ENCODE peak calls at places on chromosomes 6 and 20, in four cellular contexts. O, C, S and U are unnamed samples.

GRCh38 chr6:149840345-149841075 is 23.6 kb downstream of the LRP11 start:
- DNase-seq in O (peak), C (peak), S (peak), U (peak)

GRCh38 chr6:133093957-133094356 is 147.2 kb upstream of the EYA4 start:
- DNase-seq in O (no peak), C (no peak), S (no peak), U (no peak)

GRCh38 chr6:149463781-149464180 is 21.0 kb downstream of the ZC3H12D start:
- DNase-seq in O (no peak), C (no peak), S (no peak), U (no peak)

GRCh38 chr20:47688385-47689381 is 96.6 kb downstream of the SULF2 start:
- DNase-seq in O (no peak), C (no peak), S (no peak), U (no peak)

GRCh38 chr6:27863962-27864905 is 48.0 kb downstream of the OR2B2 start:
- DNase-seq in O (no peak), C (no peak), S (peak), U (no peak)

GRCh38 chr6:160348552-160349441 is 619 bp downstream of the SLC22A3 start:
- DNase-seq in O (no peak), C (no peak), S (peak), U (no peak)

GRCh38 chr20:63280929-63281545 is 8.4 kb downstream of the ARFGAP1 start:
- DNase-seq in O (no peak), C (no peak), S (no peak), U (no peak)

GRCh38 chr6:146948790-146949342 is 255.4 kb upstream of the STXBP5 start:
- DNase-seq in O (no peak), C (no peak), S (no peak), U (no peak)

GRCh38 chr20:36197271-36197670 is 39.0 kb upstream of the AAR2 start:
- DNase-seq in O (no peak), C (no peak), S (no peak), U (no peak)

GRCh38 chr6:12028194-12028593 is 16.1 kb downstream of the HIVEP1 start:
- DNase-seq in O (no peak), C (no peak), S (no peak), U (no peak)

GRCh38 chr6:154246723-154247118 is 109.9 kb downstream of the IPCEF1 start:
- DNase-seq in O (no peak), C (no peak), S (no peak), U (no peak)

GRCh38 chr20:6026051-6026450 is 27.8 kb downstream of the LRRN4 start:
- DNase-seq in O (no peak), C (no peak), S (no peak), U (no peak)

GRCh38 chr20:47854687-47855212 is 69.5 kb upstream of the SULF2 start:
- DNase-seq in O (no peak), C (no peak), S (no peak), U (no peak)

GRCh38 chr6:75563032-75563431 is 38.6 kb upstream of the SENP6 start:
- DNase-seq in O (no peak), C (peak), S (no peak), U (no peak)

GRCh38 chr6:95574811-95575210 is 2.5 kb upstream of the MANEA start:
- DNase-seq in O (no peak), C (no peak), S (no peak), U (no peak)

GRCh38 chr6:159978291-159979135 is 9.6 kb downstream of the IGF2R start:
- DNase-seq in O (peak), C (peak), S (no peak), U (no peak)

GRCh38 chr6:147054158-147054557 is 150.1 kb upstream of the STXBP5 start:
- DNase-seq in O (no peak), C (no peak), S (no peak), U (no peak)

GRCh38 chr20:14331671-14332070 is 5.7 kb downstream of the FLRT3 start:
- DNase-seq in O (no peak), C (no peak), S (no peak), U (no peak)

GRCh38 chr20:37357481-37358365 is 11.8 kb downstream of the SRC start:
- DNase-seq in O (no peak), C (no peak), S (no peak), U (no peak)

GRCh38 chr20:60857708-60858107 is 394.4 kb upstream of the CDH4 start:
- DNase-seq in O (no peak), C (no peak), S (no peak), U (no peak)

GRCh38 chr20:44714701-44715494 is at the start of gene CCN5:
- DNase-seq in O (no peak), C (no peak), S (peak), U (peak)